ENCODE peak calls at places on chromosomes 2 and 18, in eight cellular contexts. M, L, S, P, O, J, V and D are unnamed samples.

GRCh38 chr2:168517801-168518200 is 61.7 kb downstream of the CERS6 start:
- DNase-seq in M (no peak), L (no peak), S (no peak), P (no peak), O (no peak), J (no peak), V (no peak), D (no peak)

GRCh38 chr2:214103199-214104001 is 307.5 kb upstream of the VWC2L start:
- DNase-seq in M (no peak), L (no peak), S (peak), P (no peak), O (no peak), J (no peak), V (peak), D (no peak)

GRCh38 chr2:9754532-9754887 is 88.8 kb upstream of the TAF1B start:
- DNase-seq in M (no peak), L (peak), S (no peak), P (no peak), O (no peak), J (no peak), V (no peak), D (no peak)

GRCh38 chr2:151408788-151409600 is 708 bp upstream of the RIF1 start:
- DNase-seq in M (peak), L (no peak), S (no peak), P (no peak), O (no peak), J (no peak), V (no peak), D (no peak)

GRCh38 chr2:149221002-149221401 is 109.4 kb upstream of the LYPD6 start:
- DNase-seq in M (no peak), L (no peak), S (no peak), P (no peak), O (no peak), J (no peak), V (no peak), D (no peak)

GRCh38 chr2:30412392-30413321 is 34.4 kb upstream of the LCLAT1 start:
- DNase-seq in M (no peak), L (no peak), S (no peak), P (no peak), O (no peak), J (no peak), V (no peak), D (no peak)

GRCh38 chr2:200761168-200761715 is 50.5 kb upstream of the BZW1 start:
- DNase-seq in M (no peak), L (no peak), S (no peak), P (no peak), O (no peak), J (no peak), V (no peak), D (no peak)

GRCh38 chr18:61589724-61590065 is 256.5 kb downstream of the CDH20 start:
- DNase-seq in M (no peak), L (no peak), S (no peak), P (no peak), O (no peak), J (no peak), V (no peak), D (no peak)

GRCh38 chr2:190320696-190321095 is 1.1 kb upstream of the HIBCH start:
- DNase-seq in M (peak), L (no peak), S (no peak), P (no peak), O (no peak), J (peak), V (no peak), D (no peak)

GRCh38 chr2:63679252-63679850 is 90.6 kb downstream of the MDH1 start:
- DNase-seq in M (no peak), L (no peak), S (no peak), P (no peak), O (no peak), J (no peak), V (no peak), D (no peak)

GRCh38 chr2:204019572-204020501 is 83.3 kb downstream of the ICOS start:
- DNase-seq in M (peak), L (no peak), S (peak), P (no peak), O (no peak), J (peak), V (no peak), D (no peak)

GRCh38 chr2:68258854-68259253 is 6.5 kb upstream of the PPP3R1 start:
- DNase-seq in M (no peak), L (no peak), S (no peak), P (no peak), O (no peak), J (no peak), V (no peak), D (no peak)

GRCh38 chr2:46601328-46601963 is 122.1 kb downstream of the TMEM247 start:
- DNase-seq in M (no peak), L (no peak), S (no peak), P (no peak), O (no peak), J (no peak), V (no peak), D (no peak)

GRCh38 chr18:59767732-59768131 is 70.5 kb upstream of the CCBE1 start:
- DNase-seq in M (no peak), L (no peak), S (no peak), P (no peak), O (no peak), J (no peak), V (no peak), D (no peak)

GRCh38 chr18:64017870-64018269 is 48.0 kb downstream of the SERPINB8 start:
- DNase-seq in M (no peak), L (no peak), S (no peak), P (no peak), O (no peak), J (no peak), V (peak), D (peak)